ENCODE peak calls at places on chromosomes 5 and 9, in four cellular contexts. One of them, this sample, is unnamed. For H3K27me3 and H3K9me3, the result is how much of the 10 kb centered on the place peaks cover.

GRCh38 chr5:72107874-72108199 is 562 bp downstream of the MAP1B start:
- DNase-seq in K562: peak
- DNase-seq in AG04450: no peak
- DNase-seq in Caco-2: peak
- DNase-seq in this sample: no peak

GRCh38 chr5:74798977-74799911 is 32.2 kb downstream of the NSA2 start:
- DNase-seq in K562: no peak
- DNase-seq in Caco-2: no peak
- DNase-seq in AG04450: no peak
- DNase-seq in this sample: peak

GRCh38 chr5:112957970-112958773 is 18.4 kb upstream of the DCP2 start:
- DNase-seq in K562: peak
- DNase-seq in AG04450: peak
- DNase-seq in Caco-2: no peak
- DNase-seq in this sample: peak

GRCh38 chr9:19918630-19919029 is 129.8 kb upstream of the SLC24A2 start:
- DNase-seq in AG04450: no peak
- DNase-seq in Caco-2: no peak
- DNase-seq in K562: no peak
- DNase-seq in this sample: no peak

GRCh38 chr5:124698774-124699173 is 47.7 kb downstream of the ZNF608 start:
- DNase-seq in AG04450: no peak
- DNase-seq in Caco-2: no peak
- DNase-seq in K562: no peak
- DNase-seq in this sample: no peak

GRCh38 chr9:10548348-10548747 is 64.5 kb downstream of the PTPRD start:
- DNase-seq in Caco-2: no peak
- DNase-seq in K562: no peak
- DNase-seq in AG04450: no peak
- DNase-seq in this sample: no peak

GRCh38 chr5:154276932-154277331 is 86.4 kb downstream of the GALNT10 start:
- DNase-seq in AG04450: peak
- DNase-seq in Caco-2: no peak
- DNase-seq in K562: peak
- DNase-seq in this sample: peak

GRCh38 chr5:175572922-175573321 is 84.9 kb upstream of the HRH2 start:
- DNase-seq in Caco-2: no peak
- DNase-seq in AG04450: no peak
- DNase-seq in K562: no peak
- DNase-seq in this sample: peak

GRCh38 chr9:81570083-81570482 is 119.3 kb downstream of the TLE1 start:
- DNase-seq in AG04450: no peak
- DNase-seq in Caco-2: no peak
- DNase-seq in K562: no peak
- DNase-seq in this sample: no peak

GRCh38 chr5:91098581-91098980 is 284.5 kb downstream of the ARRDC3 start:
- DNase-seq in Caco-2: no peak
- DNase-seq in AG04450: no peak
- DNase-seq in K562: no peak
- DNase-seq in this sample: no peak

GRCh38 chr5:34709861-34710673 is 53.9 kb downstream of the RAI14 start:
- DNase-seq in K562: no peak
- DNase-seq in Caco-2: no peak
- DNase-seq in AG04450: peak
- DNase-seq in this sample: no peak

GRCh38 chr5:97106183-97106582 is 36.2 kb downstream of the LIX1 start:
- DNase-seq in K562: no peak
- DNase-seq in AG04450: no peak
- DNase-seq in Caco-2: no peak
- DNase-seq in this sample: no peak

GRCh38 chr5:50745221-50745620 is 78.8 kb downstream of the PARP8 start:
- DNase-seq in AG04450: no peak
- DNase-seq in K562: no peak
- DNase-seq in Caco-2: no peak
- DNase-seq in this sample: no peak

GRCh38 chr9:12554636-12555035 is 138.5 kb upstream of the TYRP1 start:
- DNase-seq in K562: no peak
- DNase-seq in Caco-2: peak
- DNase-seq in AG04450: no peak
- DNase-seq in this sample: no peak

GRCh38 chr5:1168751-1169607 is 32.4 kb upstream of the SLC6A19 start:
- DNase-seq in Caco-2: no peak
- DNase-seq in K562: no peak
- DNase-seq in AG04450: no peak
- DNase-seq in this sample: no peak

GRCh38 chr5:172972557-172972956 is 11.0 kb upstream of the ATP6V0E1 start:
- DNase-seq in K562: no peak
- DNase-seq in AG04450: no peak
- DNase-seq in Caco-2: no peak
- DNase-seq in this sample: no peak

GRCh38 chr5:443239-444151 is 519 bp downstream of the EXOC3 start:
- DNase-seq in K562: peak
- DNase-seq in AG04450: no peak
- DNase-seq in Caco-2: no peak
- DNase-seq in this sample: no peak

GRCh38 chr5:137594717-137595116 is 95.6 kb upstream of the SPOCK1 start:
- DNase-seq in AG04450: no peak
- DNase-seq in Caco-2: no peak
- DNase-seq in K562: no peak
- DNase-seq in this sample: no peak

GRCh38 chr9:111348821-111349271 is 18.8 kb upstream of the OR2K2 start:
- DNase-seq in Caco-2: peak
- DNase-seq in AG04450: no peak
- DNase-seq in K562: no peak
- DNase-seq in this sample: no peak

GRCh38 chr9:127452481-127453092 is 1.3 kb downstream of the LRSAM1 start:
- DNase-seq in Caco-2: no peak
- DNase-seq in K562: no peak
- DNase-seq in AG04450: no peak
- DNase-seq in this sample: peak

GRCh38 chr5:138653502-138653901 is 78.3 kb upstream of the HSPA9 start:
- DNase-seq in AG04450: no peak
- DNase-seq in K562: no peak
- DNase-seq in Caco-2: peak
- DNase-seq in this sample: peak

GRCh38 chr5:79329453-79329852 is 93.5 kb downstream of the JMY start:
- DNase-seq in K562: no peak
- DNase-seq in AG04450: no peak
- DNase-seq in Caco-2: no peak
- DNase-seq in this sample: no peak

GRCh38 chr9:90124961-90125360 is 517.7 kb downstream of the DIRAS2 start:
- DNase-seq in AG04450: no peak
- DNase-seq in Caco-2: no peak
- DNase-seq in K562: no peak
- DNase-seq in this sample: no peak

GRCh38 chr9:127972316-127972871 is 8.4 kb downstream of the EEIG1 start:
- DNase-seq in Caco-2: no peak
- DNase-seq in K562: no peak
- DNase-seq in AG04450: no peak
- DNase-seq in this sample: peak

GRCh38 chr5:137741718-137742117 is 5.8 kb upstream of the KLHL3 start:
- DNase-seq in AG04450: no peak
- DNase-seq in Caco-2: no peak
- DNase-seq in K562: no peak
- DNase-seq in this sample: no peak

GRCh38 chr9:110604101-110604710 is 24.7 kb upstream of the SVEP1 start:
- DNase-seq in AG04450: no peak
- DNase-seq in Caco-2: no peak
- DNase-seq in K562: no peak
- DNase-seq in this sample: no peak

GRCh38 chr5:150410524-150411244 is 2.0 kb downstream of the CD74 start:
- DNase-seq in Caco-2: peak
- DNase-seq in K562: no peak
- DNase-seq in AG04450: peak
- DNase-seq in this sample: peak

GRCh38 chr5:91200692-91201091 is 182.4 kb downstream of the ARRDC3 start:
- DNase-seq in K562: no peak
- DNase-seq in Caco-2: no peak
- DNase-seq in AG04450: no peak
- DNase-seq in this sample: no peak

GRCh38 chr5:119378075-119378699 is 22.4 kb downstream of the TNFAIP8 start:
- DNase-seq in K562: no peak
- DNase-seq in Caco-2: no peak
- DNase-seq in AG04450: peak
- DNase-seq in this sample: peak

GRCh38 chr9:20314981-20315380 is 307.3 kb downstream of the MLLT3 start:
- DNase-seq in Caco-2: no peak
- DNase-seq in K562: no peak
- DNase-seq in AG04450: no peak
- DNase-seq in this sample: no peak

GRCh38 chr9:89466451-89467277 is 31.2 kb downstream of the SEMA4D start:
- DNase-seq in K562: no peak
- DNase-seq in AG04450: no peak
- DNase-seq in Caco-2: no peak
- DNase-seq in this sample: no peak

GRCh38 chr5:148842161-148842560 is 15.8 kb downstream of the ADRB2 start:
- DNase-seq in Caco-2: no peak
- DNase-seq in AG04450: no peak
- DNase-seq in K562: no peak
- DNase-seq in this sample: no peak

GRCh38 chr5:126633552-126633951 is 32.8 kb downstream of the PHAX start:
- DNase-seq in K562: no peak
- DNase-seq in Caco-2: no peak
- DNase-seq in AG04450: no peak
- DNase-seq in this sample: no peak

GRCh38 chr9:130110596-130111021 is 56.9 kb downstream of the GPR107 start:
- DNase-seq in AG04450: no peak
- DNase-seq in Caco-2: no peak
- DNase-seq in K562: no peak
- DNase-seq in this sample: no peak

GRCh38 chr5:175811594-175811993 is 59.8 kb upstream of the CPLX2 start:
- DNase-seq in AG04450: no peak
- DNase-seq in K562: no peak
- DNase-seq in Caco-2: no peak
- DNase-seq in this sample: no peak

GRCh38 chr9:100670719-100671118 is 92.8 kb downstream of the CAVIN4 start:
- DNase-seq in K562: no peak
- DNase-seq in Caco-2: no peak
- DNase-seq in AG04450: no peak
- DNase-seq in this sample: peak

GRCh38 chr5:118447350-118447749 is 541.0 kb downstream of the DTWD2 start:
- DNase-seq in Caco-2: no peak
- DNase-seq in AG04450: no peak
- DNase-seq in K562: no peak
- DNase-seq in this sample: no peak

GRCh38 chr5:173733831-173734491 is 117.5 kb upstream of the BOD1 start:
- DNase-seq in K562: no peak
- DNase-seq in Caco-2: no peak
- DNase-seq in AG04450: no peak
- DNase-seq in this sample: no peak

GRCh38 chr9:104536756-104537155 is at the start of gene OR13C3:
- DNase-seq in Caco-2: no peak
- DNase-seq in K562: no peak
- DNase-seq in AG04450: no peak
- DNase-seq in this sample: no peak

GRCh38 chr5:134874831-134875655 is 872 bp downstream of the TXNDC15 start:
- DNase-seq in K562: peak
- DNase-seq in Caco-2: peak
- DNase-seq in AG04450: peak
- DNase-seq in this sample: peak

GRCh38 chr9:37034938-37035471 is 937 bp upstream of the PAX5 start:
- DNase-seq in Caco-2: no peak
- DNase-seq in K562: no peak
- DNase-seq in AG04450: no peak
- DNase-seq in this sample: no peak
- H3K27me3 ChIP-seq in Caco-2: under half
- H3K27me3 ChIP-seq in K562: half or more
- H3K27me3 ChIP-seq in AG04450: half or more
- H3K27me3 ChIP-seq in this sample: under half

GRCh38 chr5:8188874-8189588 is 320.1 kb downstream of the MTRR start:
- DNase-seq in K562: no peak
- DNase-seq in Caco-2: no peak
- DNase-seq in AG04450: no peak
- DNase-seq in this sample: no peak
- H3K9me3 ChIP-seq in K562: under half
- H3K9me3 ChIP-seq in Caco-2: under half
- H3K9me3 ChIP-seq in AG04450: under half
- H3K9me3 ChIP-seq in this sample: under half

GRCh38 chr9:21556581-21557427 is 74.7 kb upstream of the IFNE start:
- DNase-seq in AG04450: no peak
- DNase-seq in K562: no peak
- DNase-seq in Caco-2: no peak
- DNase-seq in this sample: no peak
- H3K27me3 ChIP-seq in AG04450: under half
- H3K27me3 ChIP-seq in K562: under half
- H3K27me3 ChIP-seq in Caco-2: under half
- H3K27me3 ChIP-seq in this sample: under half

DNA sequence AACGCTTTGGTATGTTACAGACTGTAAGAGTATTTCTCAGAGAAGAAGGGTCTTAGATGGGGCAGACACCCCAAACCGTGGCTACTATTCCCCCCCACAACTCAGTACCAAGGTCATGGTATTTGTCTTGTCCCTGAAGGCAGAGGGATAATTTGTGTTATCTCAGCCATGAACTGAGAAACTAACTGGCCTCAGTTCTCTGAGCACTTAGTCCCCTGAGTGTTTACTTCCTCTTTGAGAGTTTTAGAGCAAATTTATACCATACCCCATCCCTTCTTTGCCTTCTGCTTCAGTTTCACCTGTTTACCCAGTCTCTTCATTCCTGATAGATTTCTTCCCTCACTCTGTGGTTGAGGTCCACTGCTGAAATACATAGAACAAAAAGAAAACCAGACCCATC is 183.9 kb downstream of the LRRC70 start:
- DNase-seq in Caco-2: no peak
- DNase-seq in AG04450: no peak
- DNase-seq in K562: no peak
- DNase-seq in this sample: no peak
- H3K9me3 ChIP-seq in Caco-2: under half
- H3K9me3 ChIP-seq in AG04450: under half
- H3K9me3 ChIP-seq in K562: under half
- H3K9me3 ChIP-seq in this sample: under half

GRCh38 chr9:95615246-95615645 is 98.5 kb upstream of the PTCH1 start:
- DNase-seq in Caco-2: no peak
- DNase-seq in K562: no peak
- DNase-seq in AG04450: no peak
- DNase-seq in this sample: no peak

GRCh38 chr9:95623614-95624013 is 106.8 kb upstream of the PTCH1 start:
- DNase-seq in K562: no peak
- DNase-seq in AG04450: no peak
- DNase-seq in Caco-2: no peak
- DNase-seq in this sample: no peak

GRCh38 chr9:95626341-95626740 is 109.6 kb upstream of the PTCH1 start:
- DNase-seq in AG04450: no peak
- DNase-seq in K562: no peak
- DNase-seq in Caco-2: no peak
- DNase-seq in this sample: no peak

GRCh38 chr9:95620296-95620695 is 103.5 kb upstream of the PTCH1 start:
- DNase-seq in K562: no peak
- DNase-seq in Caco-2: no peak
- DNase-seq in AG04450: no peak
- DNase-seq in this sample: no peak

GRCh38 chr9:95620722-95621121 is 104.0 kb upstream of the PTCH1 start:
- DNase-seq in K562: no peak
- DNase-seq in AG04450: no peak
- DNase-seq in Caco-2: no peak
- DNase-seq in this sample: no peak
- H3K27me3 ChIP-seq in K562: under half
- H3K27me3 ChIP-seq in AG04450: under half
- H3K27me3 ChIP-seq in Caco-2: under half
- H3K27me3 ChIP-seq in this sample: under half